ENCODE peak calls at places on chromosomes 4 and X, in seven cellular contexts. T, P, Z, Y, B, N and L are unnamed samples.
A peak's percentile ranks its signal among the peaks of the same experiment; 100 is the strongest.

GRCh38 chr4:58274553-58274952 is 1164.4 kb upstream of the IGFBP7 start:
- DNase-seq in T (no peak), P (no peak), Z (no peak), Y (no peak), B (no peak), N (no peak), L (no peak)

GRCh38 chr4:7193040-7193958 is 961 bp downstream of the SORCS2 start:
- DNase-seq in T (no peak), P (peak; percentile 74), Z (peak; percentile 53), Y (peak; percentile 71), B (no peak), N (no peak), L (no peak)

GRCh38 chrX:114619874-114620273 is 36.0 kb downstream of the HTR2C start:
- DNase-seq in T (no peak), P (no peak), Z (no peak), Y (no peak), B (no peak), N (no peak), L (no peak)

GRCh38 chr4:30258949-30259348 is 461.2 kb upstream of the PCDH7 start:
- DNase-seq in T (peak; percentile 8), P (no peak), Z (no peak), Y (no peak), B (no peak), N (no peak), L (no peak)

GRCh38 chrX:40100141-40100536 is 2.4 kb upstream of the BCOR start:
- DNase-seq in T (no peak), P (peak; percentile 56), Z (peak; percentile 60), Y (peak; percentile 71), B (no peak), N (peak; percentile 60), L (no peak)

GRCh38 chrX:113644426-113644825 is 803.8 kb upstream of the AMOT start:
- DNase-seq in T (no peak), P (no peak), Z (no peak), Y (no peak), B (no peak), N (no peak), L (peak; percentile 55)

GRCh38 chrX:10755477-10756334 is 135.3 kb upstream of the MID1 start:
- DNase-seq in T (peak; percentile 14), P (no peak), Z (no peak), Y (no peak), B (peak; percentile 81), N (no peak), L (no peak)

GRCh38 chr4:158169931-158170690 is 2.7 kb downstream of the GASK1B start:
- DNase-seq in T (peak; percentile 48), P (no peak), Z (no peak), Y (no peak), B (peak; percentile 21), N (no peak), L (no peak)

DNA sequence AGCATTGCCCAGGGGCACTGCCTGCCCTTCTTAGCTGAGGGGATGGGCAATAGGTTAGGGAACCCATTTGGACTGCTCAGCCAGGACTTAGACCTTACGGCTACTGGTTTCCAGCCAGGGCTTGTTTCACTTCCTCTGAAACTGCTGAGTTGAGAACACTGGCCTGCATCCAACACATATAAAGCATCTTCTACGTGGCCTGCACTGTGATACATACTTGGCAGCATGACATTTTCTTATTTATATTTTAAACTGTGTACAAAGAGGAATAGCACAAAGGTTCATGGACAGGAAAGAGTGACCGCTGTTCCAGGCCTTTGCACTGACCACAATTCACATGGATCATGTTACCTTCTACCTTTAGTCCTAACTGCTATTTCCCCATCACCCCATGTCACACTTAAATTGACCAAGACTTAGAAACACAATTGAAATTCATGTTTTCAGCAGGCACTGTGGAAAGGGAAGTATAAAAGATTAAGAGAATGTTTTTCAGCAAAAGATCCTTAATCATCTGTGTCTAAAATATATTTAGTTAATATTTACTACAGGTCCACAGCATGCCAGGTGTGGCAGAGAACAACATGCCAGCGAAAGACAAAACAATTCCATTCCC is 43.7 kb downstream of the NLGN4X start:
- DNase-seq in T (no peak), P (no peak), Z (no peak), Y (no peak), B (no peak), N (no peak), L (no peak)
- H3K4me3 ChIP-seq in T (no peak overlapping the region), P (no peak overlapping the region), Z (no peak overlapping the region), Y (no peak overlapping the region), B (no peak overlapping the region), N (no peak overlapping the region), L (no peak overlapping the region)

DNA sequence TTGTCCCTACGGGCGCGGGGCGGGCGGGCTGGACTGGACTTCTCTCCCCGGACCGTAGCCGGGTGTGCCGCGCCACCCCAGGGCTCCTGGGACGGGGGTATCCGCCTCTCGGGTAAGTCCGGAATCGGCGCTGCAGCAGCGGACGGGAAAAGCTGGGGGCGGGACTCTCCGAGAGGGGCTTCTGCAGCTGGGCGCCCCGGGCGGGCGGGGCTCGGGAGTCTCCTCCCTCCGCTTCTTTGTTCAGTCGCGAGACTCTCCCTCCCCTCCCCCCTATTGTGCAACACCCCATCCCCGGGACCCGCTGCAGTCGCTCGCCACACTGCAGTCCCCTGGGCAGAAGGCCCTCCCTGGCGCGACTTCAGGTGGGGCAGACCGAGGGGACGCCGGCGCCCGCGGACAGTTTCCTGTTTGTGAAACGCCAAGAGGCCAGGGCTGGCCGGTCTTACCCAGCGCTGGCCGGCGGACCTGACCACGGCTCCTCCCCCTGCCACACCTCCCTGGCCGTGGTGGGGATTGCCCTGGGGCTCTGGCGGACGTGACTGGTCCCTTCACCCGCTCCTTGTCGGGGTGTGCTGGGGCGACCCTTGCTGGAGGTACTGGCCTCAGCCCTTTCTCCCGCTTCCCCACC is 966 bp downstream of the CCNG2 start:
- DNase-seq in T (peak; percentile 87), P (peak; percentile 87), Z (peak; percentile 92), Y (peak; percentile 94), B (peak; percentile 85), N (peak; percentile 85), L (no peak)
- TF ChIP-seq CTCF in T (no peak), P (no peak), Z (no peak), Y (no peak), B (no peak), N (no peak), L (no peak)

DNA sequence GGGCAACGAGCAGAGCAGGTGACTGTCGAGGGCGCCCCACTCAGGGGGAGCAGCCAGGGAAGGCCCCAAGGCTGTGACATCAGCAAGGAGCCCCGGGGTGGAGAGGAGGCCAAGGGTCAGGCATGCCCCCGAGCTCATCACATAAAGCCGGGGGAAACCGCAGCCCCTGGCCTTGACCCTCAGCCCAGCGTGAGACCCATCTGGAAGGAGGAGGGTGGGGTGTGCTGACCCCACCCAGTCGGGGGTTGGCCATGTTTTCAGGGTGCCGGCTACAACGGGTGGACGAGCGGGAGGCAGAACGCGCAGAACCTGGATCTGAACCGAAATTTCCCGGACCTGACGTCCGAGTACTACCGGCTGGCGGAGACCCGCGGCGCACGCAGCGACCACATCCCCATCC is 13.9 kb downstream of the CPZ start:
- DNase-seq in T (no peak), P (no peak), Z (no peak), Y (no peak), B (no peak), N (no peak), L (no peak)
- H3K27me3 ChIP-seq in T (no peaks in the 10 kb centered on the region), P (no peaks in the 10 kb centered on the region), Z (peaks cover 19% of the 10 kb centered on the region), Y (no peaks in the 10 kb centered on the region), B (no peaks in the 10 kb centered on the region), N (peaks cover 14% of the 10 kb centered on the region), L (no peaks in the 10 kb centered on the region)

GRCh38 chr4:11263208-11263607 is 165.5 kb downstream of the HS3ST1 start:
- DNase-seq in T (no peak), P (no peak), Z (no peak), Y (no peak), B (no peak), N (no peak), L (no peak)
- H3K4me3 ChIP-seq in T (no peak overlapping the region), P (no peak overlapping the region), Z (no peak overlapping the region), Y (no peak overlapping the region), B (no peak overlapping the region), N (no peak overlapping the region), L (no peak overlapping the region)